ENCODE peak calls at places on chromosomes 2 and 18, in four cellular contexts. J, B, X and V are unnamed samples.
A peak's percentile ranks its signal among the peaks of the same experiment; 100 is the strongest.

GRCh38 chr2:232333361-232334135 is 45.0 kb upstream of the ALPP start:
- DNase-seq in X (no peak), B (peak; percentile 58), J (peak; percentile 33), V (no peak)

GRCh38 chr2:10913501-10914271 is 2.0 kb downstream of the KCNF1 start:
- DNase-seq in B (peak; percentile 59), X (no peak), J (no peak), V (no peak)

GRCh38 chr2:48738806-48739205 is 16.7 kb downstream of the LHCGR start:
- DNase-seq in X (no peak), B (no peak), J (peak; percentile 8), V (no peak)

GRCh38 chr18:11807233-11807632 is 44.0 kb upstream of the CHMP1B start:
- DNase-seq in B (no peak), J (peak; percentile 19), X (no peak), V (no peak)

GRCh38 chr2:233700028-233700635 is 7.4 kb downstream of the UGT1A6 start:
- DNase-seq in J (peak; percentile 98), X (no peak), B (no peak), V (peak; percentile 74)

GRCh38 chr2:50515638-50516037 is 516.3 kb downstream of the NRXN1 start:
- DNase-seq in X (no peak), B (no peak), J (peak; percentile 5), V (no peak)

GRCh38 chr2:234564719-234565118 is 67.8 kb upstream of the ARL4C start:
- DNase-seq in J (no peak), B (no peak), X (no peak), V (no peak)

GRCh38 chr2:219555956-219556355 is 12.1 kb downstream of the TMEM198 start:
- DNase-seq in J (no peak), B (no peak), X (no peak), V (no peak)

GRCh38 chr2:213306320-213306942 is 22.2 kb downstream of the SPAG16 start:
- DNase-seq in B (no peak), J (peak; percentile 52), X (no peak), V (peak; percentile 44)

GRCh38 chr2:53473762-53474161 is 293.8 kb upstream of the CHAC2 start:
- DNase-seq in B (no peak), J (no peak), X (no peak), V (no peak)

GRCh38 chr18:79588131-79588635 is 91.4 kb upstream of the CTDP1 start:
- DNase-seq in J (no peak), B (no peak), X (no peak), V (no peak)

GRCh38 chr18:79589601-79590091 is 90.0 kb upstream of the CTDP1 start:
- DNase-seq in J (no peak), B (peak; percentile 54), X (no peak), V (no peak)

GRCh38 chr18:79590191-79591039 is 89.2 kb upstream of the CTDP1 start:
- DNase-seq in X (no peak), J (no peak), B (peak; percentile 62), V (no peak)

GRCh38 chr18:79587298-79588125 is 92.1 kb upstream of the CTDP1 start:
- DNase-seq in X (no peak), B (peak; percentile 61), J (no peak), V (no peak)

DNA sequence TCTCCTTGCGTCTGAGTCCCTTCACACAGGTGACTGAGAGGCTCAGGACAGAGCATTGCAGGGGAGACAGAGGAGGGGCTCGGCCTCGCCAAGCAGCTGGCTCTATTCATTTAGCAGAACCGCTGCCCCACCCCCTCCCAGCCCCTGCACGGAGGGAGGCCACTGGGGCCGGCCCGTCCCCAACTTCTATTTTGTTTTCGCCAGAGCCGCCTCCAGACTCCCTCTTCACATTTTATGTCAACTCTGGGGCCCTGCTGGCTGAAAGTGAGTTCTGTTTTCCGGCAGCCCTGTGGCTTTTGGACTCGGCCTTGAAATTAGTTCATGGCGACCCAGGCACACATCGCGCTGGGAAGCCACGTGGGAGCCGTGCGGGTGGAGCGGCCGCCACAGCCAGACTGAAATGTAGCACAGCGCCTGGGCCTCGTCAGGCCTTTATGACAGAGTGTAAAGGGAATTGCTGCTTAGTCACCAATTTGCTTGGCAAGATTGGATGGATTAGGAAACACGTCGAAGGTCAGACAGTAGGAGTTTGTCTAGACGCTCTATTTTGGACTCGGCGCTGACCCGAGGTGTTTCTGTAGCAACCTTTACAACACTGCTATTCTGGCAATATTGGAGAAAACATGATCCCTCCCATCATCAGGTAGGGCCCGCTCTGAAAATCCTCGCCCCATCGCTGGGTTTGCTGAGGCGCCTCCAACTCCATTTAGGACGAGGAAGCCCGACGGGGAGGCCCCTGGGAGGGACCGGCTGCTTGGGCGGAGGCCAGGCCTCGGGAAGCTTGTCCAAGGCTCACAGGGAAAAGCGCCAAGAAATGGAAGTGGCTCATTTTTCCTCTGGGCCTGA is 90.7 kb upstream of the CTDP1 start:
- DNase-seq in J (no peak), X (no peak), B (peak; percentile 97), V (peak; percentile 60)
- TF ChIP-seq EP300 in J (no peak), X (no peak), B (peak; percentile 65), V (peak; percentile 38)

DNA sequence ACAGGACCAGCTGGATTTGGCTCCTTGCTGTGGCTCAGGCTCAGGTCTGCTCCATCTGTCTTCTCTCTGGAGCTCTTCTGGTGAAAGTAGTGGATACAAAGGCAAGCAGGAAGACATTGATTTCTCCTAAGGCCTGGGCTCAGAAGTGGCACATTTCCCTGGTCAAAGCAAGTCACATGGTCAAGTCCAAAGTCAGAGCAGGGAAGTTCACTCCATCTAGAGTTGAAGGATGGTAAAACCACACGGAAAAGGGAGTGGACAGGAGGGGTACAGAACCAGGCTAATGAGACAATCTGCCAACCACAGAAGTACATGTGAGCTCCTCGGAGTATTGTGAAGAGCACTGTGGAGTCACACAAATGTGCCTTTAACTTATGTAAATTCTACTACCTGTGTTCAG is 66.1 kb downstream of the MARCO start:
- DNase-seq in X (no peak), B (no peak), J (peak; percentile 40), V (no peak)
- TF ChIP-seq EP300 in X (no peak), B (no peak), J (no peak), V (no peak)

GRCh38 chr2:202817771-202818170 is 53.8 kb downstream of the ICA1L start:
- DNase-seq in B (no peak), J (no peak), X (no peak), V (no peak)

GRCh38 chr2:202813387-202813786 is 58.2 kb downstream of the ICA1L start:
- DNase-seq in B (no peak), X (no peak), J (no peak), V (no peak)

GRCh38 chr2:202818321-202818720 is 53.2 kb downstream of the ICA1L start:
- DNase-seq in B (no peak), X (no peak), J (no peak), V (no peak)

GRCh38 chr2:202814226-202814625 is 57.3 kb downstream of the ICA1L start:
- DNase-seq in X (no peak), B (no peak), J (no peak), V (no peak)

GRCh38 chr2:202815548-202816420 is 55.8 kb downstream of the ICA1L start:
- DNase-seq in J (no peak), B (no peak), X (no peak), V (no peak)
- TF ChIP-seq EP300 in J (no peak), B (peak; percentile 33), X (no peak), V (no peak)

DNA sequence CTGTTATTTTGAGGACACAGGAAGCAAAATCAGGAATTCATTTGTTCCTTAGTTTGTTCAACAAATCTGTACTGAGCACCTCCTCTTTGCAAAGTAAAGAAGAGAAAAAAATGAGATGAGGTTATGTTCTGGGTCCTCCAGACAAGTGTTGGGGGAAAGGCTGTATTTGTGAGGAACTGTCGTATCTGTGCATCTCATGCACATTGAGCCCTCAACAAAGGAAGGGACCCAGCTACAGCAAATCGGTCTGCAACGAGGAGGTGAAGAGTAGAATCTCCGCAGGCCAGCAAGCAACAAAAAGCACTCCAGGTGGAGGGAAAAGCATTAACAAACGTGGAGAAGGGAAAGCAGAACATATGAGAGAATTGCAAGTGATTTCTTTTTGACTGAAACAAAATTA is 143.0 kb upstream of the CYP1B1 start:
- DNase-seq in B (no peak), J (no peak), X (no peak), V (no peak)
- TF ChIP-seq EP300 in B (no peak), J (no peak), X (no peak), V (no peak)

DNA sequence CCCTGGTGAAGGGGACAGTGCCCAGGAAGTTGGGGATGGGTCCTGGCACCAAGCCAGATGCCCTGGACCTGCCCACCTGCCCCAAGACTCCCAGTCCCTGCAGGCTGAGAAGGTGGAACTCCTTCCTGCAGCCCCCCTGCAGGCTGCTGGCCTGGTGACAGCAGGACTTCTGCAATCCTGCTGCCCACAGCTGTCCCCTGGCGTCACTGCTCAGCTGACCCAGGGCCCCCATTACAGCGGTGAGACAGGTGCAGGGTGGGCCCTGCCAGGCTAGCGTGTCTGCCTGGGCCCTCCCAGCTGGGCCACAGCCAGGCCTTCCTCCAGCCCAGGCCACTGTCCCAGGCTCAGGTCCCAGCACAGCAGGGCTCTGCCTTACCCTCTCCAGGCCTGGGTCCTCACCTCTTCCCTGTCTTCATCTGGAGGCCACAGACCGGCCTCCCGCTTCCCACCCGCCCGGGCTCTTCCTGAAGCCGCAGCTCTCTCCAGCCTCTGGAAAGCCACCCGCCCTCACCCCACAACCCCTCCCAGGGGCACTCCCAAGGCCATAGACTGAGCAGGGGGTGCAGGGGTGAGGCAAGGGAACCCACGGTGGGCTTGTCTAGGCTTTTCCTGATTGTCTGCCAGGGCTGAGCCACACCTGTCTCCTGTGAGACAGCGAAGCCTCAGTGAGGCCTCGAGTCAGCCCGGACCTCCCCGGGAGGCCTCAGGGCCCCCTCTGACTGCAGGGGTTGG is 8.8 kb upstream of the ERFE start:
- DNase-seq in B (no peak), X (no peak), J (no peak), V (no peak)
- TF ChIP-seq EP300 in B (no peak), X (no peak), J (no peak), V (no peak)